ENCODE peak calls at places on chromosomes 5 and 9, in seven cellular contexts. P is omental fat pad, W is adrenal gland, B is glutamatergic neuron, G is NB4, Q is LNCaP clone FGC, K is endothelial cell. S is an unnamed sample.
A peak's percentile ranks its signal among the peaks of the same experiment; 100 is the strongest.

GRCh38 chr5:151012857-151013256 is 7.5 kb upstream of the GPX3 start:
- DNase-seq in Q (no peak), W (no peak), K (no peak), B (no peak), P (no peak), G (no peak), S (no peak)

GRCh38 chr9:127524373-127524772 is 73.1 kb downstream of the LRSAM1 start:
- DNase-seq in W (no peak), B (no peak), G (no peak), P (no peak), K (no peak), Q (no peak), S (no peak)

GRCh38 chr5:141382469-141383294 is at the start of gene PCDHGA7:
- DNase-seq in K (no peak), Q (no peak), G (peak; percentile 28), B (no peak), W (no peak), P (no peak), S (no peak)

GRCh38 chr5:73448451-73449136 is at the start of gene FOXD1:
- DNase-seq in Q (no peak), K (peak; percentile 70), B (peak; percentile 84), G (peak; percentile 63), W (peak; percentile 67), P (no peak), S (peak; percentile 85)

GRCh38 chr5:33611882-33612281 is 171.1 kb downstream of the TARS1 start:
- DNase-seq in B (no peak), Q (no peak), K (no peak), G (no peak), W (no peak), P (no peak), S (no peak)

GRCh38 chr5:179166886-179167841 is 107.0 kb downstream of the ZNF354C start:
- DNase-seq in P (peak; percentile 32), K (peak; percentile 72), W (peak; percentile 15), Q (peak; percentile 11), G (peak; percentile 60), B (peak; percentile 66), S (peak; percentile 74)

GRCh38 chr5:81334304-81335061 is 33.1 kb downstream of the ZCCHC9 start:
- DNase-seq in Q (no peak), G (no peak), W (no peak), P (no peak), K (no peak), B (no peak), S (no peak)

GRCh38 chr9:114606068-114606467 is 5.0 kb upstream of the TMEM268 start:
- DNase-seq in W (no peak), Q (no peak), P (no peak), K (no peak), B (no peak), G (no peak), S (peak; percentile 23)

GRCh38 chr5:167565555-167565954 is 725.9 kb upstream of the WWC1 start:
- DNase-seq in K (no peak), Q (no peak), P (no peak), G (peak; percentile 9), W (no peak), B (no peak), S (no peak)

GRCh38 chr9:93577045-93577939 is 908 bp downstream of the PHF2 start:
- DNase-seq in Q (peak; percentile 86), K (peak; percentile 45), P (no peak), B (no peak), G (peak; percentile 47), W (no peak), S (no peak)

GRCh38 chr9:124016152-124017063 is 4.8 kb downstream of the LHX2 start:
- DNase-seq in Q (no peak), W (no peak), P (no peak), B (no peak), K (no peak), G (peak; percentile 20), S (no peak)

GRCh38 chr5:9905661-9906060 is 275.5 kb upstream of the TAS2R1 start:
- DNase-seq in Q (no peak), B (no peak), W (no peak), G (no peak), K (no peak), P (no peak), S (no peak)

GRCh38 chr5:61916621-61917620 is 389.1 kb upstream of the KIF2A start:
- DNase-seq in Q (no peak), K (no peak), B (no peak), P (no peak), W (no peak), G (no peak), S (no peak)

GRCh38 chr5:165460911-165461310 is 1955.5 kb downstream of the MAT2B start:
- DNase-seq in G (no peak), P (no peak), K (no peak), W (no peak), Q (no peak), B (no peak), S (no peak)

GRCh38 chr9:133075925-133076324 is 14.1 kb downstream of the CEL start:
- DNase-seq in K (no peak), B (no peak), G (no peak), Q (no peak), P (no peak), W (peak; percentile 55), S (no peak)

GRCh38 chr5:169503899-169504298 is 79.7 kb upstream of the SPDL1 start:
- DNase-seq in Q (no peak), G (no peak), W (no peak), P (no peak), B (no peak), K (no peak), S (no peak)

GRCh38 chr9:105246656-105247162 is 2.3 kb downstream of the SLC44A1 start:
- DNase-seq in Q (no peak), W (no peak), K (no peak), G (no peak), B (no peak), P (no peak), S (no peak)

GRCh38 chr5:146704949-146705665 is 173.4 kb downstream of the PPP2R2B start:
- DNase-seq in W (no peak), Q (no peak), K (no peak), P (no peak), B (no peak), G (no peak), S (no peak)

GRCh38 chr5:135934939-135935338 is 19.8 kb downstream of the LECT2 start:
- DNase-seq in B (no peak), K (no peak), W (no peak), Q (no peak), G (no peak), P (no peak), S (no peak)

GRCh38 chr5:112929336-112930081 is 7.5 kb upstream of the REEP5 start:
- DNase-seq in G (no peak), B (no peak), P (no peak), K (no peak), Q (no peak), W (no peak), S (no peak)

GRCh38 chr9:22141906-22142305 is 132.8 kb upstream of the CDKN2B start:
- DNase-seq in G (no peak), P (no peak), W (no peak), Q (no peak), B (no peak), K (no peak), S (no peak)

GRCh38 chr5:139369181-139369580 is 13.9 kb downstream of the SLC23A1 start:
- DNase-seq in K (no peak), Q (no peak), P (no peak), B (no peak), G (no peak), W (no peak), S (no peak)

GRCh38 chr5:133247881-133248642 is 196.2 kb downstream of the HSPA4 start:
- DNase-seq in B (no peak), K (peak; percentile 78), G (peak; percentile 44), P (no peak), W (peak; percentile 57), Q (no peak), S (peak; percentile 77)

GRCh38 chr9:120868676-120869359 is 8.2 kb downstream of the PHF19 start:
- DNase-seq in B (peak; percentile 98), Q (peak; percentile 93), W (peak; percentile 100), P (peak; percentile 94), G (peak; percentile 98), K (peak; percentile 92), S (peak; percentile 98)
- TF ChIP-seq CTCF in B (no peak), Q (peak; percentile 63), W (no peak), P (no peak), G (peak; percentile 16), K (no peak), S (no peak)

GRCh38 chr5:91345466-91345865 is 37.7 kb downstream of the ARRDC3 start:
- DNase-seq in B (no peak), P (no peak), K (no peak), Q (no peak), W (no peak), G (no peak), S (no peak)
- TF ChIP-seq CTCF in B (no peak), P (no peak), K (no peak), Q (no peak), W (no peak), G (no peak), S (no peak)

GRCh38 chr5:125659316-125660071 is 763.7 kb upstream of the GRAMD2B start:
- DNase-seq in Q (no peak), W (no peak), B (no peak), G (no peak), P (no peak), K (no peak), S (no peak)

GRCh38 chr5:125655156-125655555 is 768.1 kb upstream of the GRAMD2B start:
- DNase-seq in K (no peak), W (no peak), P (no peak), B (no peak), G (no peak), Q (no peak), S (no peak)

GRCh38 chr5:125661584-125661983 is 761.6 kb upstream of the GRAMD2B start:
- DNase-seq in B (no peak), P (no peak), Q (no peak), W (no peak), K (no peak), G (no peak), S (no peak)

GRCh38 chr5:125657936-125658335 is 765.3 kb upstream of the GRAMD2B start:
- DNase-seq in P (no peak), Q (no peak), B (no peak), G (no peak), K (no peak), W (no peak), S (no peak)

GRCh38 chr5:125660231-125660895 is 762.8 kb upstream of the GRAMD2B start:
- DNase-seq in B (no peak), P (no peak), K (no peak), Q (no peak), G (no peak), W (no peak), S (no peak)
- TF ChIP-seq CTCF in B (no peak), P (no peak), K (no peak), Q (no peak), G (no peak), W (no peak), S (no peak)

DNA sequence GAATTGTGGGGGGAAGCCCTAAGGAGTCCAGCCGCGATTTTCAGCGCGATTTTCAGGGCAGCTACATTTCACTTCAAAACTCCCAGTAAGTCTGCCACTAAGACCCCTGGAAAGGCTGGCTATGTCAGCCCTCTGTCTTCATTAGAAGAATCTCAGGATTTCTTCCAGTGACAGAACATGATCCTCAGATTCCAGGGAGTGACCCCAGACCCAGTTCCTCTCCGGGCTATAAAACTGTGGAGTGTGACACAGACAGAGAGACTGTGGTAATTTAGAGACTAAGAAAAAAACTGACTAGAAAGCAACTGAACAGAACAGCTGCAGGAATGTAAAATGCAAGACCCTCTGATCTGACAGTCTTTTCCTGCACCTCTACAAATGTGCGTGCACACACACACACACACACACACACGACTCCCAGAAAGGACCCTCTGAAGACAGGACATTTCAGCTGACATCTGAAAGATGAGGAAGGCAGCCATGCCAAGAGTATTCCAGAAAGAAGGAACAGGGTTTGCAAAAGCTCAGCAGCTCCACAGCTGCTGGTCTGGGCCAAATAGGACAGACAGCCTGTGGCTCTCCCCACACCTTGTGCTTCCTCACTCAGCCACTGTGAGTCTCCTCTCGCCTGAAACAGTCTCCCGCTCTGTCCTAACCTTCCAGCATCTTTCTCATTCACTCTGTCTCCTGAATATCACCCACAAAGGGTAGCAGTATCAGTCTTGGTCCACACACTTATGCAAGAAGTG is 188.9 kb downstream of the PALM2AKAP2 start:
- DNase-seq in P (no peak), K (peak; percentile 18), Q (no peak), W (no peak), B (no peak), G (peak; percentile 28), S (peak; percentile 38)
- TF ChIP-seq CTCF in P (no peak), K (no peak), Q (peak; percentile 39), W (no peak), B (no peak), G (no peak), S (no peak)